ENCODE peak calls at places on chromosomes 2 and 18, in five cellular contexts. One of them, this sample, is unnamed.
A peak's percentile ranks its signal among the peaks of the same experiment; 100 is the strongest.

GRCh38 chr18:44920441-44920840 is 239.8 kb downstream of the SETBP1 start:
- DNase-seq in HCT116: no peak
- DNase-seq in GM23338: no peak
- DNase-seq in endothelial cell of umbilical vein: no peak
- DNase-seq in K562: no peak
- DNase-seq in this sample: no peak

GRCh38 chr2:194883711-194884110 is 773.3 kb upstream of the SLC39A10 start:
- DNase-seq in K562: no peak
- DNase-seq in GM23338: no peak
- DNase-seq in HCT116: no peak
- DNase-seq in endothelial cell of umbilical vein: no peak
- DNase-seq in this sample: no peak

GRCh38 chr2:36356199-36356989 is 816 bp downstream of the CRIM1 start:
- DNase-seq in K562: no peak
- DNase-seq in HCT116: no peak
- DNase-seq in endothelial cell of umbilical vein: peak; percentile 23
- DNase-seq in GM23338: peak; percentile 58
- DNase-seq in this sample: no peak

GRCh38 chr2:72293620-72294019 is 146.0 kb upstream of the CYP26B1 start:
- DNase-seq in HCT116: no peak
- DNase-seq in endothelial cell of umbilical vein: peak; percentile 69
- DNase-seq in K562: no peak
- DNase-seq in GM23338: no peak
- DNase-seq in this sample: no peak

GRCh38 chr18:3217930-3218647 is 1.7 kb downstream of the MYOM1 start:
- DNase-seq in endothelial cell of umbilical vein: no peak
- DNase-seq in HCT116: no peak
- DNase-seq in K562: peak; percentile 57
- DNase-seq in GM23338: peak; percentile 60
- DNase-seq in this sample: no peak

GRCh38 chr2:98385050-98385699 is 38.9 kb downstream of the CNGA3 start:
- DNase-seq in K562: peak; percentile 83
- DNase-seq in endothelial cell of umbilical vein: peak; percentile 71
- DNase-seq in HCT116: peak; percentile 60
- DNase-seq in GM23338: peak; percentile 91
- DNase-seq in this sample: no peak

GRCh38 chr18:50441518-50441917 is 66.7 kb downstream of the SKA1 start:
- DNase-seq in K562: no peak
- DNase-seq in endothelial cell of umbilical vein: no peak
- DNase-seq in HCT116: no peak
- DNase-seq in GM23338: peak; percentile 16
- DNase-seq in this sample: no peak

GRCh38 chr2:84631985-84632384 is 115.7 kb downstream of the DNAH6 start:
- DNase-seq in HCT116: no peak
- DNase-seq in endothelial cell of umbilical vein: no peak
- DNase-seq in K562: no peak
- DNase-seq in GM23338: no peak
- DNase-seq in this sample: no peak

GRCh38 chr2:143646271-143646670 is 517.1 kb downstream of the ARHGAP15 start:
- DNase-seq in HCT116: no peak
- DNase-seq in GM23338: no peak
- DNase-seq in K562: no peak
- DNase-seq in endothelial cell of umbilical vein: no peak
- DNase-seq in this sample: no peak

GRCh38 chr2:16626497-16626896 is 39.1 kb downstream of the CYRIA start:
- DNase-seq in HCT116: no peak
- DNase-seq in endothelial cell of umbilical vein: no peak
- DNase-seq in GM23338: no peak
- DNase-seq in K562: no peak
- DNase-seq in this sample: no peak

GRCh38 chr2:109017017-109017416 is 28.0 kb upstream of the EDAR start:
- DNase-seq in GM23338: no peak
- DNase-seq in K562: no peak
- DNase-seq in HCT116: no peak
- DNase-seq in endothelial cell of umbilical vein: no peak
- DNase-seq in this sample: no peak

GRCh38 chr2:84297155-84297554 is 161.9 kb downstream of the SUCLG1 start:
- DNase-seq in endothelial cell of umbilical vein: no peak
- DNase-seq in HCT116: peak; percentile 75
- DNase-seq in GM23338: peak; percentile 51
- DNase-seq in K562: no peak
- DNase-seq in this sample: no peak

GRCh38 chr2:184346338-184346862 is 251.9 kb upstream of the ZNF804A start:
- DNase-seq in K562: no peak
- DNase-seq in endothelial cell of umbilical vein: peak; percentile 36
- DNase-seq in HCT116: no peak
- DNase-seq in GM23338: no peak
- DNase-seq in this sample: no peak

GRCh38 chr2:217061916-217062315 is 202.1 kb upstream of the TNP1 start:
- DNase-seq in HCT116: no peak
- DNase-seq in endothelial cell of umbilical vein: no peak
- DNase-seq in K562: no peak
- DNase-seq in GM23338: no peak
- DNase-seq in this sample: no peak

GRCh38 chr2:25856377-25856776 is 21.9 kb downstream of the ASXL2 start:
- DNase-seq in endothelial cell of umbilical vein: no peak
- DNase-seq in K562: peak; percentile 23
- DNase-seq in HCT116: no peak
- DNase-seq in GM23338: peak; percentile 60
- DNase-seq in this sample: no peak

GRCh38 chr2:217553202-217553601 is 449.6 kb downstream of the TNS1 start:
- DNase-seq in HCT116: no peak
- DNase-seq in GM23338: no peak
- DNase-seq in K562: no peak
- DNase-seq in endothelial cell of umbilical vein: no peak
- DNase-seq in this sample: no peak

GRCh38 chr18:45328762-45329161 is 286.5 kb upstream of the SLC14A2 start:
- DNase-seq in endothelial cell of umbilical vein: no peak
- DNase-seq in HCT116: no peak
- DNase-seq in GM23338: no peak
- DNase-seq in K562: no peak
- DNase-seq in this sample: no peak

GRCh38 chr2:199456383-199457146 is 1.2 kb downstream of the SATB2 start:
- DNase-seq in K562: peak; percentile 46
- DNase-seq in GM23338: no peak
- DNase-seq in endothelial cell of umbilical vein: no peak
- DNase-seq in HCT116: no peak
- DNase-seq in this sample: no peak

GRCh38 chr2:129078548-129078947 is 759.9 kb upstream of the HS6ST1 start:
- DNase-seq in GM23338: no peak
- DNase-seq in endothelial cell of umbilical vein: no peak
- DNase-seq in HCT116: no peak
- DNase-seq in K562: no peak
- DNase-seq in this sample: no peak

GRCh38 chr2:174605687-174606086 is 8.1 kb upstream of the WIPF1 start:
- DNase-seq in HCT116: peak; percentile 6
- DNase-seq in K562: no peak
- DNase-seq in endothelial cell of umbilical vein: peak; percentile 34
- DNase-seq in GM23338: peak; percentile 24
- DNase-seq in this sample: no peak

GRCh38 chr2:105760639-105761337 is 16.1 kb downstream of the NCK2 start:
- DNase-seq in K562: no peak
- DNase-seq in endothelial cell of umbilical vein: no peak
- DNase-seq in GM23338: no peak
- DNase-seq in HCT116: no peak
- DNase-seq in this sample: no peak

GRCh38 chr2:68779595-68779994 is 45.0 kb downstream of the ARHGAP25 start:
- DNase-seq in endothelial cell of umbilical vein: no peak
- DNase-seq in HCT116: no peak
- DNase-seq in GM23338: no peak
- DNase-seq in K562: no peak
- DNase-seq in this sample: no peak

GRCh38 chr2:222304737-222305509 is 6.1 kb upstream of the PAX3 start:
- DNase-seq in K562: no peak
- DNase-seq in HCT116: no peak
- DNase-seq in GM23338: peak; percentile 38
- DNase-seq in endothelial cell of umbilical vein: no peak
- DNase-seq in this sample: no peak
- TF ChIP-seq EZH2 in K562: no peak
- TF ChIP-seq EZH2 in HCT116: no peak
- TF ChIP-seq EZH2 in GM23338: peak; percentile 79
- TF ChIP-seq EZH2 in endothelial cell of umbilical vein: peak; percentile 79
- TF ChIP-seq EZH2 in this sample: no peak

GRCh38 chr2:28166956-28167355 is 225.7 kb upstream of the FOSL2 start:
- DNase-seq in endothelial cell of umbilical vein: no peak
- DNase-seq in HCT116: no peak
- DNase-seq in GM23338: no peak
- DNase-seq in K562: no peak
- DNase-seq in this sample: no peak
- TF ChIP-seq POLR2AphosphoS5 in endothelial cell of umbilical vein: no peak
- TF ChIP-seq POLR2AphosphoS5 in HCT116: no peak
- TF ChIP-seq POLR2AphosphoS5 in GM23338: no peak
- TF ChIP-seq POLR2AphosphoS5 in K562: no peak
- TF ChIP-seq POLR2AphosphoS5 in this sample: no peak

GRCh38 chr2:66582364-66582974 is 147.5 kb downstream of the MEIS1 start:
- DNase-seq in GM23338: peak; percentile 27
- DNase-seq in K562: no peak
- DNase-seq in HCT116: no peak
- DNase-seq in endothelial cell of umbilical vein: no peak
- DNase-seq in this sample: no peak

GRCh38 chr2:66579494-66579893 is 144.6 kb downstream of the MEIS1 start:
- DNase-seq in HCT116: no peak
- DNase-seq in endothelial cell of umbilical vein: peak; percentile 21
- DNase-seq in GM23338: no peak
- DNase-seq in K562: no peak
- DNase-seq in this sample: no peak

GRCh38 chr2:66582975-66583842 is 148.3 kb downstream of the MEIS1 start:
- DNase-seq in GM23338: peak; percentile 49
- DNase-seq in K562: no peak
- DNase-seq in HCT116: no peak
- DNase-seq in endothelial cell of umbilical vein: no peak
- DNase-seq in this sample: no peak

GRCh38 chr2:66580343-66580954 is 145.5 kb downstream of the MEIS1 start:
- DNase-seq in HCT116: no peak
- DNase-seq in K562: no peak
- DNase-seq in GM23338: no peak
- DNase-seq in endothelial cell of umbilical vein: peak; percentile 22
- DNase-seq in this sample: no peak

DNA sequence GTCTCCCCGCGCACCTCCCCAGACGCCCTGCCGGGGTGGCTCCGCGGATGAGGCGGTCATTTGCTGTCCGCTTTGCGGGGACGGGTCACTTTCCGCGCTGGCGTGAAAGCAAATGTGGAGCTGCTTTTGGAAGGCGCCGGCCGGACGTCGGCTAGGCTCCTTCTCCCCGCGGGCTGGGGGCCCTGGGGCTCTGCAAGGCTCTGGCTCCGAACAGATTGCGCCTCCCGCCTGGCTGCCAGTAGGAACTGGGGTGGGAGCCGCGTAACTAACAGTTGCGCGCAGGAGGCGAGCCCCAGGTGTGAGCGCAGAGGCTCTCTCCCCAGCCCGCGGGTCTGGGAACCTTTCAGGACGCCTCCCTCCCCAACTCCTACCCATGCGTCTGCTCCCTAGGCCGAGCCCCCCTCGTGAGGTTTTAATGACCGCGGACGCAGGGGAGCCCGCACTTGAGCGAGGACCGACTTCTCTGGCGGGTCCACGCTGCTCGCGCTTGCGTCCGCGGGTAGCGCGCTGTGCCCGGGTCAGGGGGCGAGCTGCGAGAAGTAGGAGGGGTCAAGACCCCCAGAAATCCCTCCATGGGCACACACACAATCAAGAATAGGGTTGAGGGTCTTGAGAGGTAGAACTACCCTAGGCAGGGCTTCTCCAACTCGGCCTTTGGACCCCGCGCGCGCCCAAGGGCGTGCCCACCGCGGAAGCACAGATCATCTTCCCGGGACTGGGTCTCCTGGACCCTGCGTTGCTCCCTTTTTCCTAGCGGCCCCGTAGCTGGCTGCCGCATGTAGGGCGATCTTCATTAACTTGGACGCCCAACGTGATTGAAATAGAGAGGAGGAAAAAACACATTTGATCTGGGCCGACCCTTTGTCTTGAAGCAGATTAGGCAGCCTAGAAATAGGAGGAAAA is 146.8 kb downstream of the MEIS1 start:
- DNase-seq in GM23338: peak; percentile 77
- DNase-seq in HCT116: no peak
- DNase-seq in K562: no peak
- DNase-seq in endothelial cell of umbilical vein: no peak
- DNase-seq in this sample: no peak
- TF ChIP-seq EZH2 in GM23338: peak; percentile 95
- TF ChIP-seq EZH2 in HCT116: no peak
- TF ChIP-seq EZH2 in K562: no peak
- TF ChIP-seq EZH2 in endothelial cell of umbilical vein: peak; percentile 93
- TF ChIP-seq EZH2 in this sample: no peak

DNA sequence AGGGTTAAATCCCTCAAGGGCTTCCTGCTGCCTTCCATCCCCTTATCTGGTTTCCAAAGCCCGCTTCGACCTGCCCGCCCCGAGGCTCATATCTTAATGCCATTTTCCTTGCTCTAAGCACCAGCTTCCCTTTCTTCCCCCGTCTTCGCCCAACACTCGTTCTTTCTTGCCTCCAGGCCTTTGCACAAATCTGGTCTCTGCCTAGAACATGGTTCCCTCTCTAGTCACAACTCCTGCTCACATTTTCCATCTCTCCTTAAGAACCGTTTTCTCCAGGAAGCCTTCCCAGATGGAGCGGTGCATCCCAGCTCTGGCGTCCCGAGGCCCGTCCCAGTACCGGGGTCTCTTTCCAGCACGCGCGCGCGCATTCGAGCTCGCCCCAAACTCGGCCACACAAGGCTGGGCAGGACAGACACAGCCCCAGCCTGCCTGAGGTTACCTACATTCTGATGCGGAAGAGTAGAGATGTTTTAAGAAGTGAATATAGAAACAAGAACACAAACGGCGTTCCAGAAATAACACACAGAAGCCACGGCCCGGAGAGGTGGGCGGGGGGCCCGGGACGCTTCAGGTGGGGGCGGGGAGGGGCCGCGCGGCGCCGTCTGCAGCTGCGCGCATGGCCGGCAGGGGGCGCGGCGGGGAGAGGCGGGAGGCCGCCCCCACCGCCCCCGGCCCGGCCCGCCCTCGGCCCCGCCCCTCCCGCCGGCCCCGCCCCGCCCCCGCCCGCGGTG is at the start of gene DGKD:
- DNase-seq in K562: peak; percentile 86
- DNase-seq in endothelial cell of umbilical vein: peak; percentile 56
- DNase-seq in GM23338: peak; percentile 79
- DNase-seq in HCT116: peak; percentile 29
- DNase-seq in this sample: no peak
- TF ChIP-seq POLR2AphosphoS5 in K562: no peak
- TF ChIP-seq POLR2AphosphoS5 in endothelial cell of umbilical vein: no peak
- TF ChIP-seq POLR2AphosphoS5 in GM23338: no peak
- TF ChIP-seq POLR2AphosphoS5 in HCT116: no peak
- TF ChIP-seq POLR2AphosphoS5 in this sample: no peak

GRCh38 chr18:28176933-28177827 is at the start of gene CDH2:
- DNase-seq in K562: no peak
- DNase-seq in endothelial cell of umbilical vein: peak; percentile 79
- DNase-seq in HCT116: no peak
- DNase-seq in GM23338: peak; percentile 86
- DNase-seq in this sample: no peak
- TF ChIP-seq EZH2 in K562: no peak
- TF ChIP-seq EZH2 in endothelial cell of umbilical vein: no peak
- TF ChIP-seq EZH2 in HCT116: no peak
- TF ChIP-seq EZH2 in GM23338: no peak
- TF ChIP-seq EZH2 in this sample: peak; percentile 77

GRCh38 chr18:22933206-22933957 is at the start of gene RBBP8:
- DNase-seq in endothelial cell of umbilical vein: peak; percentile 84
- DNase-seq in HCT116: peak; percentile 58
- DNase-seq in GM23338: peak; percentile 94
- DNase-seq in K562: peak; percentile 93
- DNase-seq in this sample: no peak
- TF ChIP-seq POLR2AphosphoS5 in endothelial cell of umbilical vein: peak; percentile 45
- TF ChIP-seq POLR2AphosphoS5 in HCT116: peak; percentile 86
- TF ChIP-seq POLR2AphosphoS5 in GM23338: peak; percentile 53
- TF ChIP-seq POLR2AphosphoS5 in K562: peak; percentile 21
- TF ChIP-seq POLR2AphosphoS5 in this sample: peak; percentile 79

This sample was measured in SK-N-MC.